ENCODE peak calls at places on chromosomes 13 and 19, in nine cellular contexts. M is CD8-positive, alpha-beta T cell; X is foreskin melanocyte; I is CD4-positive, alpha-beta memory T cell; E is AG04450; P is sciatic nerve; Q is activated CD4-positive, alpha-beta T cell treated with anti-CD3 and anti-CD28 coated beads for 1 hour; D is NCI-H2029; C is hepatic stellate cell. K is an unnamed sample.

GRCh38 chr19:53094749-53095575 is 8.3 kb downstream of the ZNF160 start:
- DNase-seq in P (no peak), Q (no peak), D (no peak), C (no peak), I (no peak), X (no peak), M (no peak), E (no peak), K (no peak)

GRCh38 chr19:3898426-3898825 is 17.9 kb downstream of the ATCAY start:
- DNase-seq in D (no peak), C (no peak), X (no peak), M (no peak), I (no peak), Q (no peak), E (no peak), P (no peak), K (no peak)

GRCh38 chr13:91240341-91240740 is 107.1 kb upstream of the MIR17HG start:
- DNase-seq in M (no peak), P (no peak), Q (no peak), D (no peak), C (no peak), E (no peak), I (no peak), X (peak), K (no peak)

GRCh38 chr13:61777902-61778301 is 362.3 kb upstream of the PCDH20 start:
- DNase-seq in E (no peak), X (no peak), C (no peak), M (no peak), I (no peak), P (no peak), D (no peak), Q (no peak), K (no peak)

GRCh38 chr19:13887529-13887928 is 10.6 kb downstream of the NANOS3 start:
- DNase-seq in I (no peak), D (no peak), C (no peak), X (no peak), E (no peak), P (no peak), Q (no peak), M (no peak), K (no peak)

GRCh38 chr19:11151181-11151580 is 4.4 kb downstream of the SPC24 start:
- DNase-seq in M (no peak), P (peak), Q (no peak), C (no peak), D (no peak), I (no peak), E (no peak), X (no peak), K (no peak)

GRCh38 chr13:34076319-34076718 is 258.4 kb downstream of the RFC3 start:
- DNase-seq in M (no peak), C (no peak), I (no peak), E (no peak), D (no peak), X (no peak), P (no peak), Q (no peak), K (no peak)

GRCh38 chr13:40306817-40307216 is 359.6 kb downstream of the FOXO1 start:
- DNase-seq in M (no peak), D (no peak), P (no peak), C (no peak), I (no peak), X (no peak), Q (no peak), E (no peak), K (no peak)

GRCh38 chr13:30752991-30753616 is 17.8 kb downstream of the ALOX5AP start:
- DNase-seq in D (no peak), C (no peak), X (no peak), M (no peak), I (no peak), Q (no peak), P (no peak), E (no peak), K (no peak)

GRCh38 chr19:2270157-2270571 is 11.8 kb downstream of the PEAK3 start:
- DNase-seq in E (no peak), M (no peak), X (no peak), P (peak), C (peak), Q (no peak), I (no peak), D (no peak), K (no peak)

GRCh38 chr19:7927605-7928333 is 1.8 kb upstream of the CTXN1 start:
- DNase-seq in D (no peak), C (no peak), E (no peak), P (peak), X (no peak), Q (no peak), I (no peak), M (no peak), K (no peak)

GRCh38 chr13:98184796-98185195 is 7.7 kb upstream of the RNF113B start:
- DNase-seq in M (no peak), C (no peak), X (peak), I (no peak), E (no peak), Q (no peak), P (no peak), D (no peak), K (no peak)

GRCh38 chr19:49409441-49410029 is 13.7 kb downstream of the PTH2 start:
- DNase-seq in E (no peak), D (no peak), I (no peak), M (no peak), X (no peak), P (no peak), C (no peak), Q (no peak), K (peak)

GRCh38 chr19:48724796-48725753 is 5.5 kb upstream of the MAMSTR start:
- DNase-seq in P (peak), E (peak), Q (no peak), D (peak), I (peak), X (peak), M (no peak), C (peak), K (peak)

GRCh38 chr13:113794764-113795173 is 35.7 kb downstream of the TMEM255B start:
- DNase-seq in I (no peak), C (no peak), X (no peak), M (no peak), P (peak), E (no peak), Q (no peak), D (no peak), K (no peak)

GRCh38 chr13:30802953-30803478 is 67.7 kb downstream of the ALOX5AP start:
- DNase-seq in X (peak), C (peak), I (peak), P (peak), M (peak), D (peak), E (peak), Q (peak), K (peak)

GRCh38 chr19:41308450-41309224 is 1.3 kb upstream of the CCDC97 start:
- DNase-seq in P (peak), M (peak), Q (peak), I (peak), E (peak), D (peak), X (peak), C (peak), K (peak)

GRCh38 chr19:39319098-39319891 is 1.4 kb downstream of the LRFN1 start:
- DNase-seq in X (no peak), M (no peak), I (no peak), D (no peak), E (no peak), P (no peak), C (no peak), Q (no peak), K (no peak)

GRCh38 chr13:80012281-80012680 is 328.6 kb downstream of the SPRY2 start:
- DNase-seq in C (no peak), D (no peak), X (peak), I (no peak), Q (no peak), P (no peak), E (no peak), M (no peak), K (no peak)

GRCh38 chr19:35124098-35125060 is 8.8 kb downstream of the FXYD3 start:
- DNase-seq in Q (peak), X (peak), E (peak), P (peak), D (peak), C (peak), M (peak), I (peak), K (peak)